ENCODE peak calls at places on chromosomes 11 and 22, in eight cellular contexts. One of them, this sample, is unnamed.

GRCh38 chr11:128251140-128251539 is 336.2 kb downstream of the ETS1 start:
- DNase-seq in CD4-positive, CD25-positive, alpha-beta regulatory T cell: no peak
- DNase-seq in CD8-positive, alpha-beta T cell: no peak
- DNase-seq in psoas muscle: no peak
- DNase-seq in mesendoderm: no peak
- DNase-seq in tibial artery: no peak
- DNase-seq in IMR-90: peak
- DNase-seq in heart left ventricle: no peak
- DNase-seq in this sample: no peak

GRCh38 chr11:23509023-23509422 is 648.7 kb upstream of the CCDC179 start:
- DNase-seq in CD4-positive, CD25-positive, alpha-beta regulatory T cell: no peak
- DNase-seq in CD8-positive, alpha-beta T cell: no peak
- DNase-seq in psoas muscle: no peak
- DNase-seq in mesendoderm: no peak
- DNase-seq in tibial artery: no peak
- DNase-seq in IMR-90: peak
- DNase-seq in heart left ventricle: no peak
- DNase-seq in this sample: no peak

GRCh38 chr11:107770546-107770945 is 58.7 kb upstream of the SLN start:
- DNase-seq in CD4-positive, CD25-positive, alpha-beta regulatory T cell: no peak
- DNase-seq in CD8-positive, alpha-beta T cell: no peak
- DNase-seq in psoas muscle: no peak
- DNase-seq in mesendoderm: peak
- DNase-seq in tibial artery: no peak
- DNase-seq in IMR-90: peak
- DNase-seq in heart left ventricle: no peak
- DNase-seq in this sample: no peak

GRCh38 chr11:120272303-120272702 is 32.4 kb downstream of the POU2F3 start:
- DNase-seq in CD4-positive, CD25-positive, alpha-beta regulatory T cell: no peak
- DNase-seq in CD8-positive, alpha-beta T cell: no peak
- DNase-seq in psoas muscle: no peak
- DNase-seq in mesendoderm: no peak
- DNase-seq in tibial artery: no peak
- DNase-seq in IMR-90: peak
- DNase-seq in heart left ventricle: no peak
- DNase-seq in this sample: no peak

GRCh38 chr11:82732734-82733443 is 775 bp downstream of the FAM181B start:
- DNase-seq in CD4-positive, CD25-positive, alpha-beta regulatory T cell: no peak
- DNase-seq in CD8-positive, alpha-beta T cell: no peak
- DNase-seq in psoas muscle: peak
- DNase-seq in mesendoderm: peak
- DNase-seq in tibial artery: no peak
- DNase-seq in IMR-90: no peak
- DNase-seq in heart left ventricle: no peak
- DNase-seq in this sample: no peak

GRCh38 chr22:27310966-27311665 is 490.4 kb downstream of the MN1 start:
- DNase-seq in CD4-positive, CD25-positive, alpha-beta regulatory T cell: no peak
- DNase-seq in CD8-positive, alpha-beta T cell: no peak
- DNase-seq in psoas muscle: no peak
- DNase-seq in mesendoderm: peak
- DNase-seq in tibial artery: no peak
- DNase-seq in IMR-90: no peak
- DNase-seq in heart left ventricle: no peak
- DNase-seq in this sample: no peak

GRCh38 chr11:10325398-10326079 is 20.7 kb downstream of the ADM start:
- DNase-seq in CD4-positive, CD25-positive, alpha-beta regulatory T cell: no peak
- DNase-seq in CD8-positive, alpha-beta T cell: no peak
- DNase-seq in psoas muscle: no peak
- DNase-seq in mesendoderm: no peak
- DNase-seq in tibial artery: no peak
- DNase-seq in IMR-90: peak
- DNase-seq in heart left ventricle: no peak
- DNase-seq in this sample: no peak

GRCh38 chr11:73055655-73056354 is 86.3 kb downstream of the FCHSD2 start:
- DNase-seq in CD4-positive, CD25-positive, alpha-beta regulatory T cell: no peak
- DNase-seq in CD8-positive, alpha-beta T cell: no peak
- DNase-seq in psoas muscle: no peak
- DNase-seq in mesendoderm: no peak
- DNase-seq in tibial artery: no peak
- DNase-seq in IMR-90: no peak
- DNase-seq in heart left ventricle: no peak
- DNase-seq in this sample: no peak

GRCh38 chr11:33553486-33553885 is 147.1 kb downstream of the C11orf91 start:
- DNase-seq in CD4-positive, CD25-positive, alpha-beta regulatory T cell: no peak
- DNase-seq in CD8-positive, alpha-beta T cell: no peak
- DNase-seq in psoas muscle: no peak
- DNase-seq in mesendoderm: peak
- DNase-seq in tibial artery: no peak
- DNase-seq in IMR-90: peak
- DNase-seq in heart left ventricle: no peak
- DNase-seq in this sample: no peak

GRCh38 chr11:3121931-3122774 is 43.0 kb downstream of the OSBPL5 start:
- DNase-seq in CD4-positive, CD25-positive, alpha-beta regulatory T cell: no peak
- DNase-seq in CD8-positive, alpha-beta T cell: no peak
- DNase-seq in psoas muscle: peak
- DNase-seq in mesendoderm: no peak
- DNase-seq in tibial artery: peak
- DNase-seq in IMR-90: no peak
- DNase-seq in heart left ventricle: peak
- DNase-seq in this sample: peak

GRCh38 chr22:42685941-42686666 is 34.6 kb downstream of the A4GALT start:
- DNase-seq in CD4-positive, CD25-positive, alpha-beta regulatory T cell: no peak
- DNase-seq in CD8-positive, alpha-beta T cell: no peak
- DNase-seq in psoas muscle: peak
- DNase-seq in mesendoderm: no peak
- DNase-seq in tibial artery: peak
- DNase-seq in IMR-90: no peak
- DNase-seq in heart left ventricle: peak
- DNase-seq in this sample: no peak

GRCh38 chr22:49953027-49953679 is 7.4 kb upstream of the PIM3 start:
- DNase-seq in CD4-positive, CD25-positive, alpha-beta regulatory T cell: no peak
- DNase-seq in CD8-positive, alpha-beta T cell: no peak
- DNase-seq in psoas muscle: no peak
- DNase-seq in mesendoderm: no peak
- DNase-seq in tibial artery: no peak
- DNase-seq in IMR-90: no peak
- DNase-seq in heart left ventricle: no peak
- DNase-seq in this sample: no peak

GRCh38 chr22:26767351-26767970 is 110.1 kb downstream of the MIAT start:
- DNase-seq in CD4-positive, CD25-positive, alpha-beta regulatory T cell: no peak
- DNase-seq in CD8-positive, alpha-beta T cell: no peak
- DNase-seq in psoas muscle: no peak
- DNase-seq in mesendoderm: no peak
- DNase-seq in tibial artery: no peak
- DNase-seq in IMR-90: no peak
- DNase-seq in heart left ventricle: no peak
- DNase-seq in this sample: no peak

GRCh38 chr11:396948-397548 is 3.0 kb downstream of the PKP3 start:
- DNase-seq in CD4-positive, CD25-positive, alpha-beta regulatory T cell: peak
- DNase-seq in CD8-positive, alpha-beta T cell: no peak
- DNase-seq in psoas muscle: peak
- DNase-seq in mesendoderm: no peak
- DNase-seq in tibial artery: no peak
- DNase-seq in IMR-90: peak
- DNase-seq in heart left ventricle: peak
- DNase-seq in this sample: no peak

GRCh38 chr22:50683994-50684371 is 11.4 kb downstream of the SHANK3 start:
- DNase-seq in CD4-positive, CD25-positive, alpha-beta regulatory T cell: no peak
- DNase-seq in CD8-positive, alpha-beta T cell: no peak
- DNase-seq in psoas muscle: no peak
- DNase-seq in mesendoderm: no peak
- DNase-seq in tibial artery: no peak
- DNase-seq in IMR-90: no peak
- DNase-seq in heart left ventricle: no peak
- DNase-seq in this sample: no peak

GRCh38 chr11:18844753-18845367 is 53.3 kb upstream of the PTPN5 start:
- DNase-seq in CD4-positive, CD25-positive, alpha-beta regulatory T cell: no peak
- DNase-seq in CD8-positive, alpha-beta T cell: no peak
- DNase-seq in psoas muscle: no peak
- DNase-seq in mesendoderm: peak
- DNase-seq in tibial artery: no peak
- DNase-seq in IMR-90: peak
- DNase-seq in heart left ventricle: no peak
- DNase-seq in this sample: no peak

GRCh38 chr11:100684101-100685065 is 2.7 kb upstream of the ARHGAP42 start:
- DNase-seq in CD4-positive, CD25-positive, alpha-beta regulatory T cell: no peak
- DNase-seq in CD8-positive, alpha-beta T cell: no peak
- DNase-seq in psoas muscle: no peak
- DNase-seq in mesendoderm: no peak
- DNase-seq in tibial artery: no peak
- DNase-seq in IMR-90: no peak
- DNase-seq in heart left ventricle: no peak
- DNase-seq in this sample: no peak

GRCh38 chr22:23911318-23911980 is 17.3 kb downstream of the MIF start:
- DNase-seq in CD4-positive, CD25-positive, alpha-beta regulatory T cell: no peak
- DNase-seq in CD8-positive, alpha-beta T cell: no peak
- DNase-seq in psoas muscle: no peak
- DNase-seq in mesendoderm: no peak
- DNase-seq in tibial artery: peak
- DNase-seq in IMR-90: no peak
- DNase-seq in heart left ventricle: no peak
- DNase-seq in this sample: no peak

GRCh38 chr22:33850724-33851123 is 69.6 kb downstream of the LARGE1 start:
- DNase-seq in CD4-positive, CD25-positive, alpha-beta regulatory T cell: no peak
- DNase-seq in CD8-positive, alpha-beta T cell: no peak
- DNase-seq in psoas muscle: no peak
- DNase-seq in mesendoderm: peak
- DNase-seq in tibial artery: no peak
- DNase-seq in IMR-90: no peak
- DNase-seq in heart left ventricle: no peak
- DNase-seq in this sample: no peak

GRCh38 chr11:68837583-68838571 is 3.8 kb downstream of the CPT1A start:
- DNase-seq in CD4-positive, CD25-positive, alpha-beta regulatory T cell: no peak
- DNase-seq in CD8-positive, alpha-beta T cell: no peak
- DNase-seq in psoas muscle: no peak
- DNase-seq in mesendoderm: no peak
- DNase-seq in tibial artery: no peak
- DNase-seq in IMR-90: no peak
- DNase-seq in heart left ventricle: no peak
- DNase-seq in this sample: no peak

GRCh38 chr11:68832476-68833176 is 9.1 kb downstream of the CPT1A start:
- DNase-seq in CD4-positive, CD25-positive, alpha-beta regulatory T cell: no peak
- DNase-seq in CD8-positive, alpha-beta T cell: no peak
- DNase-seq in psoas muscle: no peak
- DNase-seq in mesendoderm: no peak
- DNase-seq in tibial artery: no peak
- DNase-seq in IMR-90: no peak
- DNase-seq in heart left ventricle: no peak
- DNase-seq in this sample: peak

GRCh38 chr11:68835328-68835727 is 6.4 kb downstream of the CPT1A start:
- DNase-seq in CD4-positive, CD25-positive, alpha-beta regulatory T cell: no peak
- DNase-seq in CD8-positive, alpha-beta T cell: no peak
- DNase-seq in psoas muscle: no peak
- DNase-seq in mesendoderm: no peak
- DNase-seq in tibial artery: no peak
- DNase-seq in IMR-90: no peak
- DNase-seq in heart left ventricle: no peak
- DNase-seq in this sample: no peak

GRCh38 chr11:68838572-68838964 is 3.1 kb downstream of the CPT1A start:
- DNase-seq in CD4-positive, CD25-positive, alpha-beta regulatory T cell: no peak
- DNase-seq in CD8-positive, alpha-beta T cell: no peak
- DNase-seq in psoas muscle: peak
- DNase-seq in mesendoderm: no peak
- DNase-seq in tibial artery: peak
- DNase-seq in IMR-90: no peak
- DNase-seq in heart left ventricle: no peak
- DNase-seq in this sample: peak

GRCh38 chr11:68835749-68836148 is 6.0 kb downstream of the CPT1A start:
- DNase-seq in CD4-positive, CD25-positive, alpha-beta regulatory T cell: no peak
- DNase-seq in CD8-positive, alpha-beta T cell: no peak
- DNase-seq in psoas muscle: no peak
- DNase-seq in mesendoderm: no peak
- DNase-seq in tibial artery: no peak
- DNase-seq in IMR-90: no peak
- DNase-seq in heart left ventricle: no peak
- DNase-seq in this sample: no peak
- H3K27ac ChIP-seq in CD4-positive, CD25-positive, alpha-beta regulatory T cell: no peak
- H3K27ac ChIP-seq in CD8-positive, alpha-beta T cell: no peak
- H3K27ac ChIP-seq in psoas muscle: no peak
- H3K27ac ChIP-seq in mesendoderm: no peak
- H3K27ac ChIP-seq in tibial artery: no peak
- H3K27ac ChIP-seq in IMR-90: no peak
- H3K27ac ChIP-seq in heart left ventricle: no peak
- H3K27ac ChIP-seq in this sample: no peak

GRCh38 chr11:134404485-134405341 is 7.3 kb downstream of the B3GAT1 start:
- DNase-seq in CD4-positive, CD25-positive, alpha-beta regulatory T cell: no peak
- DNase-seq in CD8-positive, alpha-beta T cell: no peak
- DNase-seq in psoas muscle: no peak
- DNase-seq in mesendoderm: no peak
- DNase-seq in tibial artery: no peak
- DNase-seq in IMR-90: no peak
- DNase-seq in heart left ventricle: no peak
- DNase-seq in this sample: no peak
- H3K27ac ChIP-seq in CD4-positive, CD25-positive, alpha-beta regulatory T cell: no peak
- H3K27ac ChIP-seq in CD8-positive, alpha-beta T cell: no peak
- H3K27ac ChIP-seq in psoas muscle: no peak
- H3K27ac ChIP-seq in mesendoderm: no peak
- H3K27ac ChIP-seq in tibial artery: no peak
- H3K27ac ChIP-seq in IMR-90: no peak
- H3K27ac ChIP-seq in heart left ventricle: no peak
- H3K27ac ChIP-seq in this sample: no peak

DNA sequence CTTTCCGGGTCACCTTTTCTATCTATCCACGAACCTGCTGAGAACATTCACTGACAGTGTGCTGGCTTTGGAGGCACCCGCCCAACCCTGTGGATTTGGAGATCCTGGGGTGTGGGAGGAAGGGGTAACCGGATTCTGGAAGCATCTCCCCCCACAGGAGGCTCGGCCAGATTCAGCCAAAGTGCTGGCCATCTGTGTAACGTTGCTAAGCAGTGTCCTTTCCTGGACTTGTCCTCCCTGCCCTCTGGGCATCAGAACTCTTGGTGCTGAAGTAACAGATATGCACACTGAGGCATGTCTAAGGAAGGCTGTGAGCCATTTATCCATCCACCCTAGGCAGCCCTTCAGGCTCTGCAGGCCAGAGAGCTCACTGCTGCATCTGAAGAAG is 85.7 kb downstream of the SNX19 start:
- DNase-seq in CD4-positive, CD25-positive, alpha-beta regulatory T cell: no peak
- DNase-seq in CD8-positive, alpha-beta T cell: no peak
- DNase-seq in psoas muscle: no peak
- DNase-seq in mesendoderm: no peak
- DNase-seq in tibial artery: no peak
- DNase-seq in IMR-90: no peak
- DNase-seq in heart left ventricle: no peak
- DNase-seq in this sample: no peak
- H3K27ac ChIP-seq in CD4-positive, CD25-positive, alpha-beta regulatory T cell: no peak
- H3K27ac ChIP-seq in CD8-positive, alpha-beta T cell: no peak
- H3K27ac ChIP-seq in psoas muscle: peak
- H3K27ac ChIP-seq in mesendoderm: no peak
- H3K27ac ChIP-seq in tibial artery: peak
- H3K27ac ChIP-seq in IMR-90: no peak
- H3K27ac ChIP-seq in heart left ventricle: peak
- H3K27ac ChIP-seq in this sample: no peak

DNA sequence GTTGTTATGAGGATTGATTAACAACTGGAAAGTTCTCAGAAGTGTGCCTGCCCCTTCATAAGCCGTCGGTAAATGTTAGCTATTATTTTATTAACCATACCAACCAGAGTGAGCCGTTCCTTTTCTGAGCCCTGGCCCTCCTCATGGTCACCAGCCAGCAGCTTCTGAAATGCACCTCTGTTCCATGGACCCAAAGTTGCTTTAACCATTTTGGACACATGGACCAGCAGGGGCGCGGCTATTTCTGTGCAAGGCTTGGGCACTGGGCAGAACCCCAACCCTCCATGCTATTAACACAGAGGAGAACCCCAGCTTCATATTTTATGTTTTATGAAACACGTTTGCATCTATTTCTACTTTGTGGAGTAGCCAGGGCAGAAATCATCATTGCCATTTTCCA is 18.6 kb upstream of the SCGB1A1 start:
- DNase-seq in CD4-positive, CD25-positive, alpha-beta regulatory T cell: no peak
- DNase-seq in CD8-positive, alpha-beta T cell: no peak
- DNase-seq in psoas muscle: no peak
- DNase-seq in mesendoderm: no peak
- DNase-seq in tibial artery: no peak
- DNase-seq in IMR-90: no peak
- DNase-seq in heart left ventricle: no peak
- DNase-seq in this sample: no peak
- H3K27ac ChIP-seq in CD4-positive, CD25-positive, alpha-beta regulatory T cell: no peak
- H3K27ac ChIP-seq in CD8-positive, alpha-beta T cell: no peak
- H3K27ac ChIP-seq in psoas muscle: peak
- H3K27ac ChIP-seq in mesendoderm: no peak
- H3K27ac ChIP-seq in tibial artery: peak
- H3K27ac ChIP-seq in IMR-90: no peak
- H3K27ac ChIP-seq in heart left ventricle: peak
- H3K27ac ChIP-seq in this sample: peak